ENCODE peak calls at places on chromosomes 6 and 20, in ten cellular contexts. H is stomach, Z is transverse colon, V is sigmoid colon, N is upper lobe of left lung, I is GM12891, W is breast epithelium, U is spleen, G is esophagus muscularis mucosa, K is HepG2. D is an unnamed sample.

GRCh38 chr6:157434349-157435016 is 53.5 kb downstream of the ZDHHC14 start:
- DNase-seq in H (no peak), Z (peak; percentile 29), V (no peak), N (no peak), I (no peak), W (peak; percentile 39), U (no peak), G (no peak), K (peak; percentile 90), D (no peak)

GRCh38 chr6:124964084-124964763 is 2.0 kb downstream of the RNF217 start:
- DNase-seq in H (no peak), Z (peak; percentile 51), V (peak; percentile 85), N (no peak), I (no peak), W (peak; percentile 30), U (no peak), G (no peak), K (peak; percentile 80), D (no peak)

GRCh38 chr6:45072014-45072413 is 256.1 kb upstream of the RUNX2 start:
- DNase-seq in H (no peak), Z (no peak), V (no peak), N (no peak), I (no peak), W (no peak), U (no peak), G (no peak), K (no peak), D (peak; percentile 26)

GRCh38 chr6:108293527-108294296 is 1.1 kb upstream of the AFG1L start:
- DNase-seq in H (no peak), Z (no peak), V (no peak), N (no peak), I (no peak), W (no peak), U (peak; percentile 75), G (peak; percentile 17), K (no peak), D (no peak)

GRCh38 chr20:48731581-48731980 is 96.2 kb downstream of the PREX1 start:
- DNase-seq in H (no peak), Z (no peak), V (no peak), N (no peak), I (no peak), W (no peak), U (no peak), G (no peak), K (no peak), D (no peak)

GRCh38 chr6:14009416-14009815 is 84.7 kb downstream of the RNF182 start:
- DNase-seq in H (no peak), Z (no peak), V (no peak), N (no peak), I (no peak), W (no peak), U (no peak), G (no peak), K (no peak), D (no peak)

GRCh38 chr6:106180208-106180607 is 94.1 kb downstream of the PRDM1 start:
- DNase-seq in H (no peak), Z (peak; percentile 28), V (no peak), N (no peak), I (no peak), W (no peak), U (no peak), G (no peak), K (no peak), D (no peak)

GRCh38 chr6:156809034-156809433 is 31.9 kb downstream of the ARID1B start:
- DNase-seq in H (no peak), Z (no peak), V (no peak), N (no peak), I (no peak), W (no peak), U (no peak), G (no peak), K (no peak), D (peak; percentile 64)

GRCh38 chr20:20237093-20237959 is 130.6 kb upstream of the INSM1 start:
- DNase-seq in H (peak; percentile 36), Z (peak; percentile 46), V (no peak), N (no peak), I (peak; percentile 54), W (peak; percentile 26), U (no peak), G (peak; percentile 91), K (peak; percentile 55), D (peak; percentile 36)

GRCh38 chr6:44470106-44470446 is 82.6 kb downstream of the CDC5L start:
- DNase-seq in H (peak; percentile 40), Z (no peak), V (no peak), N (no peak), I (no peak), W (no peak), U (no peak), G (no peak), K (no peak), D (no peak)

GRCh38 chr6:142871910-142872331 is 73.1 kb downstream of the HIVEP2 start:
- DNase-seq in H (no peak), Z (peak; percentile 59), V (no peak), N (no peak), I (no peak), W (peak; percentile 63), U (no peak), G (no peak), K (peak; percentile 83), D (no peak)

GRCh38 chr6:101202975-101203374 is 190.5 kb upstream of the GRIK2 start:
- DNase-seq in H (no peak), Z (no peak), V (no peak), N (no peak), I (no peak), W (no peak), U (no peak), G (no peak), K (no peak), D (no peak)

GRCh38 chr6:101212640-101213039 is 180.9 kb upstream of the GRIK2 start:
- DNase-seq in H (no peak), Z (no peak), V (no peak), N (no peak), I (no peak), W (no peak), U (no peak), G (no peak), K (no peak), D (no peak)

GRCh38 chr6:101203664-101204063 is 189.8 kb upstream of the GRIK2 start:
- DNase-seq in H (no peak), Z (no peak), V (no peak), N (no peak), I (no peak), W (no peak), U (no peak), G (no peak), K (no peak), D (no peak)

GRCh38 chr6:101208152-101208551 is 185.4 kb upstream of the GRIK2 start:
- DNase-seq in H (no peak), Z (peak; percentile 68), V (no peak), N (no peak), I (no peak), W (no peak), U (no peak), G (no peak), K (no peak), D (no peak)
- TF ChIP-seq POLR2AphosphoS5 in H (no peak), Z (no peak), V (no peak), N (no peak), I (no peak), W (no peak), U (no peak), G (no peak), K (no peak), D (no peak)

DNA sequence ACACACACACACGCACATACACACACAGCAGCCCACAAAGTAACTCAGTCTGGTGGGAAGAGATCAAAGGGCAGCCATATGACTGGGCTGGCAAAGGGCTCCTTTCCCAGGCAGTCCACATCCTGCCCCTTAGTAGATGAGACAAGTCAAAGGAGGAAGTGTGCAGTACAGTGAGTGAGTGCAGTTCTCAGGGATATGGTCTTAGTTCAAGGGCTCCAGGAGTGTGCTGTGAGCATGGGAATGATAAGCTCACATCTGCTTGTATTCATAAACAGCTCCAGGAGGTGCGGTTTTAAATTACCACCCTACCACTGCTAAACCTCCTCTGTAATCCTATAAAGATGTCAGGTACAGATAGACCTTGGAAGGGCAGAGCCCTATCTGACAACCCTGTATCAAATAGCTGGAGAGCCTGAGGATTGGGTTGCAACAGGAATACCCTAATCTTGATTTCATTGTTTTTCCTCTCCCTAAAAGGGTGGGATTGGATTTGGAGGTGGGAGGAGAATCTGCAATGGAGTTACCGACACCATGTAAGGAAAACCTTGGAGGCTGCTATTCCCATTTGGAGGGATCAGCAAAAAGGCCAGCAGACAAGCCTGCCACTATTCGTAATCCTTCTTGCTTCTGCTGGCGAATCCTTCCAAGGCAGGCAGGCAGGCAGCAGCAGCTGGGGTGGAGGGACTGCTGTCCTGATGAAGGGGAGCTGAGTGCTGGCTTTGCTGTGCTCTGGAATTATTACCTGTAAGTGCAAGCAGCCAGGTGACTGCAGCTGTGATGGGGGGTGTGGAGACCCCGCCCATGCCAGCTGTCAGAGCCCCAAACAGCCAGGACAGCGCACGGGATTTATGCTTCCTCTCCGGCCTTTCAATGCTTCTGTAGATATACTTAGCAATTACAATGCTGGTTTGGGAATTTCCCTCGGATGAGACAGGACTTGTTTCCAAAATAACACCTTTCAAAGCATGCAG is 342.7 kb downstream of the PRL start:
- DNase-seq in H (no peak), Z (peak; percentile 33), V (no peak), N (no peak), I (no peak), W (no peak), U (no peak), G (no peak), K (peak; percentile 15), D (no peak)
- TF ChIP-seq POLR2AphosphoS5 in H (no peak), Z (no peak), V (no peak), N (no peak), I (no peak), W (no peak), U (peak; percentile 32), G (no peak), K (no peak), D (no peak)

DNA sequence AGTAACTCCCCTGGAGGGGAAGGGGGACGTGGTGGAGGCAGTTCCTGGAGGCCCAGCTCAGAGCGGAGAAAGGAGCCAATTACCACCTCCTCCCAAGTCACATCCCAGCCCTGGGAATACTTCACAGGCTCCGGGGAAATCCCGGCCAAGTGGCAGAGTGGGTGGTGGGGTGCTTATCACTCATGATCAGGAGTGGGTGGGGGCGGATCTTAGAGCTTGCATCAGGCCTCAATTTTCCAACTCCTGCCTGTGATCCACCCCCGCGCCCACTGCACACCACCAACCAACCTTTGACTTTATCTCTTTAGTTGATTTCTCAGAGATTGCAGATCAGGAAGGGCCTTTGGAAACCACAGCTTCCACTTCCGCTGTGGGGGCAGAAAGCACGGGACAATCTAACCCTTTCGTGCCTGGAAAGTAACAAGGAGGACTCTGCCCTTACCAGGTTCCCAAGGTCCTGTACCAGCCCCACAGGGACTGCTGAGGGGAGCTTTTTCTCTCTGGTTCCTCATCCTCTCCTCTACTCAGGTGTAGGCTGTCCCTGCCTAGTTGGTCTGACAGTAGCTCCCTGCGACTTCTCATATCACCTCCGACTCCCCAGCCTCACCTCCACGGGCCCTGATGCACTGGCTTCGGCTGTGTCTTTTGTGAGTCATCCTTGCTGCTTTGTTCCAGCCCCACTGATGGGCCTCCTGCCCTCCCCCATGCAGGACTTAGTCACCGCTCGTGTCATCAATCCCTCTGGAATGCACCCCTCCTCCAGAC is 24.9 kb upstream of the IER3 start:
- DNase-seq in H (peak; percentile 52), Z (peak; percentile 54), V (peak; percentile 91), N (no peak), I (no peak), W (peak; percentile 85), U (no peak), G (no peak), K (peak; percentile 96), D (peak; percentile 77)
- TF ChIP-seq POLR2AphosphoS5 in H (peak; percentile 60), Z (peak; percentile 27), V (no peak), N (no peak), I (no peak), W (peak; percentile 45), U (peak; percentile 43), G (peak; percentile 70), K (peak; percentile 90), D (peak; percentile 60)

GRCh38 chr20:58666702-58667101 is 15.6 kb downstream of the STX16 start:
- DNase-seq in H (no peak), Z (no peak), V (no peak), N (no peak), I (no peak), W (no peak), U (no peak), G (no peak), K (no peak), D (no peak)
- TF ChIP-seq POLR2AphosphoS5 in H (no peak), Z (no peak), V (no peak), N (no peak), I (no peak), W (no peak), U (no peak), G (no peak), K (no peak), D (no peak)

D was measured in HL-60.